ENCODE peak calls at places on chromosomes 2 and 18, in four cellular contexts. One of them, this sample, is unnamed.

GRCh38 chr2:14759086-14759485 is 126.6 kb downstream of the LRATD1 start:
- DNase-seq in H1: no peak
- DNase-seq in K562: no peak
- DNase-seq in HepG2: no peak
- DNase-seq in this sample: no peak

GRCh38 chr18:75204262-75204977 is 4.5 kb downstream of the PTGR3 start:
- DNase-seq in H1: peak
- DNase-seq in HepG2: no peak
- DNase-seq in K562: no peak
- DNase-seq in this sample: peak

GRCh38 chr2:186726938-186727337 is 33.1 kb downstream of the FAM171B start:
- DNase-seq in H1: no peak
- DNase-seq in K562: no peak
- DNase-seq in HepG2: no peak
- DNase-seq in this sample: no peak

GRCh38 chr2:10278029-10278762 is 24.5 kb upstream of the HPCAL1 start:
- DNase-seq in K562: peak
- DNase-seq in H1: no peak
- DNase-seq in HepG2: peak
- DNase-seq in this sample: no peak

GRCh38 chr2:235723811-235724465 is 230.1 kb downstream of the AGAP1 start:
- DNase-seq in HepG2: no peak
- DNase-seq in H1: no peak
- DNase-seq in K562: no peak
- DNase-seq in this sample: no peak

GRCh38 chr2:33304032-33304864 is 172.2 kb upstream of the RASGRP3 start:
- DNase-seq in H1: no peak
- DNase-seq in K562: no peak
- DNase-seq in HepG2: no peak
- DNase-seq in this sample: no peak

GRCh38 chr2:146094185-146094584 is 1574.3 kb upstream of the ZEB2 start:
- DNase-seq in K562: no peak
- DNase-seq in HepG2: no peak
- DNase-seq in H1: no peak
- DNase-seq in this sample: no peak

GRCh38 chr2:116510117-116510671 is 1304.3 kb upstream of the DDX18 start:
- DNase-seq in HepG2: peak
- DNase-seq in K562: no peak
- DNase-seq in H1: no peak
- DNase-seq in this sample: no peak

GRCh38 chr18:741931-742512 is 29.6 kb upstream of the ENOSF1 start:
- DNase-seq in HepG2: peak
- DNase-seq in H1: no peak
- DNase-seq in K562: peak
- DNase-seq in this sample: no peak

GRCh38 chr2:46213906-46214305 is 83.3 kb upstream of the EPAS1 start:
- DNase-seq in H1: no peak
- DNase-seq in K562: no peak
- DNase-seq in HepG2: no peak
- DNase-seq in this sample: no peak

GRCh38 chr18:46721331-46721730 is 35.5 kb downstream of the ST8SIA5 start:
- DNase-seq in K562: no peak
- DNase-seq in H1: no peak
- DNase-seq in HepG2: no peak
- DNase-seq in this sample: no peak

GRCh38 chr2:42566837-42567251 is 1.6 kb upstream of the MTA3 start:
- DNase-seq in K562: no peak
- DNase-seq in HepG2: no peak
- DNase-seq in H1: no peak
- DNase-seq in this sample: no peak

GRCh38 chr2:27072950-27073349 is 1.5 kb upstream of the OST4 start:
- DNase-seq in HepG2: no peak
- DNase-seq in H1: no peak
- DNase-seq in K562: no peak
- DNase-seq in this sample: no peak

DNA sequence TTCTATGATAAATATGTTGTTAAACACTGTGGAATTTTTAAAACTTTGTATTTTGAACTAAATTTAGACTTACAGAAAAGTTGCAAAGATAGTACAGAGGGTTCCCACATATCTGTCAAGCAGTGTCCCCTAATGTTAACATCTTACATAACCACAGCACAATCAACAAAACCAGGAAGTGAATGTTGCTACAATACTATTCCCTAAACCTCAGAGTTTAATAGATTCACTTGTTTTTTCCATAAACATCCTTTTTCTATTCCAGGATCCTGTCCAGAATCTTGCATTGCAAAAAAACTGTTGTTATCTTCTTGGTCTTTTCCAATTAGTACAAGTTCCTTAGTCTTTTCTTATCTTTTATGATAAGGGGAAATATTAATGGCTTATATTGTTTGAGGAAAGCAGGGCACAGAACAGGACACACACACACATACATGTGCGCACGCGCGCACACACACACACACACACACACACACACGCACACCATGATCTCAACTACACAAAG is 251.1 kb upstream of the TRIB2 start:
- DNase-seq in HepG2: no peak
- DNase-seq in K562: no peak
- DNase-seq in H1: no peak
- DNase-seq in this sample: no peak
- TF ChIP-seq JUN in HepG2: no peak
- TF ChIP-seq JUN in K562: no peak
- TF ChIP-seq JUN in H1: no peak
- TF ChIP-seq JUN in this sample: no peak

DNA sequence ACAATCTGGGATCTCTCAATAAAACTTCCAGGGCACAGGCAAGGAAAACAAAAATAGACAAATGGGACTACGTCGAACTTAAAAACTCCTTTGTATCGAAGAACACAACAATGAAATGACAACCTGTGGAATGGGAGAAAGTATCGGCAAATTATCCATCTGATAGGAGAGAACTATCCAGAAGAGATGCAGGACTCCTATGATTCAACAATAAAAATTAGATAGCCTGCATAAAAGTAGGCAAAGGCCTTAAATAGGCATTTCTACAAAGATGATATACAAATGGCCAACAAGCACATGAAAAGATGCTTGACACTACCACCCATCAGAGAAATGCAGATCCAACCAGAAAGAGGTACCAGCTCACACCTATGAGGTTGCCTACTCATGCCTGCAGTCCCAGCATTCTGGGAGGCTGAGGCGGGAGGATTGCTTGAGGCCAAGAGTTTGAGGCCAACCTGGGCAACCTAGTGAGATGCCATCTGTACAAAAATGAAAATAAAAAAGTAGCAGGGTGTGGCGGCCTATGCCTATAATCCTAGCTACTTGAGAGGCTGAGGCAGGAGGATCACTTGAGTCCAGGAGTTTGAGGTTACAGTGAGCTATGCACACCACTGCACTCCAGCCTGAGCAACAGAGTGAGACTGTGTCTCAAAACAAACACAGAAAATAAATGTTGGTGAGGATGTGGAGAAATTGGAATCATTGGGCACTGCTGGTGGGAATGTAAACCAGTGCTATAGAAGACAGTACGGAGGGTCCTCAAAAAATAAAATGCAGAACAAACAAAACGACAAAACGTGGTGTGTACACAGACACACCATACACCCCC is 21.6 kb downstream of the TWIST2 start:
- DNase-seq in HepG2: peak
- DNase-seq in H1: no peak
- DNase-seq in K562: no peak
- DNase-seq in this sample: no peak
- TF ChIP-seq CREB1 in HepG2: no peak
- TF ChIP-seq CREB1 in H1: no peak
- TF ChIP-seq CREB1 in K562: no peak
- TF ChIP-seq CREB1 in this sample: no peak

GRCh38 chr2:62826141-62826540 is 120.6 kb downstream of the EHBP1 start:
- DNase-seq in K562: no peak
- DNase-seq in H1: no peak
- DNase-seq in HepG2: no peak
- DNase-seq in this sample: no peak

GRCh38 chr2:62826953-62827675 is 121.6 kb downstream of the EHBP1 start:
- DNase-seq in HepG2: no peak
- DNase-seq in H1: no peak
- DNase-seq in K562: no peak
- DNase-seq in this sample: no peak

GRCh38 chr2:62831729-62832128 is 126.2 kb downstream of the EHBP1 start:
- DNase-seq in K562: no peak
- DNase-seq in HepG2: no peak
- DNase-seq in H1: no peak
- DNase-seq in this sample: no peak
- TF ChIP-seq JUN in K562: no peak
- TF ChIP-seq JUN in HepG2: no peak
- TF ChIP-seq JUN in H1: no peak
- TF ChIP-seq JUN in this sample: no peak

DNA sequence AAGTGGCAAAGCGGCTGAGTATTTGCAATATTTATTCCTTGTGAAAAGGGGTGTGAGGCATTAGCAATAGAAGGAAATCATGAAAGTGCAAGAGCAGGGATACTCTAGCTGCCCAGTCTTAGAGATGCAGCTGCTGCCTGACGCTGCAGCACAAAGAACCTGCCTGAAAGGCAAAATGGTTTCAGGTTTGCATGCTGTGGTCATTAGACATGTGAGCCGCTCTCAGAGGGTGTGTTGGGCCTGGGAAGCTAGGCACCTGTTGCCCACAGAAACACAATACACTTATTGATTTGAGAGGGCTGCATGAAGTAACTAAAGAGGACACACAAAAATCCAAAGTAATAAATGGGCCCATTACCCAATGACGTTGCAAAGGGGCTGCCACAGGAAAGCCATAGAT is 492.5 kb upstream of the ACVR2A start:
- DNase-seq in HepG2: no peak
- DNase-seq in H1: no peak
- DNase-seq in K562: no peak
- DNase-seq in this sample: no peak
- TF ChIP-seq CREB1 in HepG2: no peak
- TF ChIP-seq CREB1 in H1: no peak
- TF ChIP-seq CREB1 in K562: no peak
- TF ChIP-seq CREB1 in this sample: no peak

GRCh38 chr2:151637284-151637781 is 96.9 kb downstream of the NEB start:
- DNase-seq in HepG2: no peak
- DNase-seq in K562: no peak
- DNase-seq in H1: no peak
- DNase-seq in this sample: no peak
- TF ChIP-seq JUN in HepG2: no peak
- TF ChIP-seq JUN in K562: no peak
- TF ChIP-seq JUN in H1: no peak
- TF ChIP-seq JUN in this sample: no peak

GRCh38 chr2:223995569-223995968 is 38.3 kb downstream of the MRPL44 start:
- DNase-seq in H1: no peak
- DNase-seq in HepG2: peak
- DNase-seq in K562: no peak
- DNase-seq in this sample: no peak
- TF ChIP-seq CREB1 in H1: no peak
- TF ChIP-seq CREB1 in HepG2: no peak
- TF ChIP-seq CREB1 in K562: no peak
- TF ChIP-seq CREB1 in this sample: no peak

DNA sequence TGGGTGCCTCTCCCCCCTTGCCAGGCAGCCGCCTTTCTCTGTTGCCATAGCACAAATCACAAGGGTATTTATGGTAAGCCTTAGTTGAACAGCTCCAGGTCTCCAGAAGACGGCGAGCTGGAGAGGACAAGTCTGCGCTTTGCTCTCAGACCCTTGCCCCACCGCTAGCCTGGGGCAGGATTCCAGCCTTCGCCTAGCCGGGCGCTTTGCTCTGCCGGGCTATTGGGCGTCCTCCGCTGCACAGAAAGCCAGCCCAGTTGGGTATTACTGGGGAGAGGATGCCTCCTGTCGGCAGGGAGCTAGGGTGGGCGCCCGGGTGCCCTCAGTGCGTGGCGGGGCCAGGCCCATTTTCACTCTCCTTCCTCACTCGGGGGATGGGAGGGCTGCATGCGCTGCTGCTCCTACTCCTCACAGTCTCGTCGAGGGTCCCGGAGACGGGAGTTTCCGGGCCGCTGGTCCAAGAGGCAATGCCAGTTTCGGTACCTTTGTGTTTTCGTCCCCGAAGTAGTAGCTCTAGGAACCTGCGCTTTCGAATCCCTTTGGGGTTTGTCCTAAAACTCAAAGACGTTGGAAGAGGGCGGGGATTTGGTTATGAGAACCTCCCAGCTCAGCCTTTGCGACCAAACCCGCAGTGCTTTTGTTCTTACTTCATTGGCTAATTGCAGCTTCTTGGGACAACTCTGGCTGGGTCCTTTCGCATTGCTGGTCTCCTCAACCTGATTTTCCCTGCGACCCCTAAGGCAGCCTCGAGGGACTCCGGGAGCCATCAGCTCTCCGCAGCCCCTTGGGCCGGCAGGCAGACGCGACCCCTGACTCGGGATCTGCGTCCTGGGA is 3.6 kb upstream of the DLX2 start:
- DNase-seq in H1: peak
- DNase-seq in HepG2: peak
- DNase-seq in K562: peak
- DNase-seq in this sample: peak
- TF ChIP-seq JUN in H1: no peak
- TF ChIP-seq JUN in HepG2: no peak
- TF ChIP-seq JUN in K562: no peak
- TF ChIP-seq JUN in this sample: no peak

DNA sequence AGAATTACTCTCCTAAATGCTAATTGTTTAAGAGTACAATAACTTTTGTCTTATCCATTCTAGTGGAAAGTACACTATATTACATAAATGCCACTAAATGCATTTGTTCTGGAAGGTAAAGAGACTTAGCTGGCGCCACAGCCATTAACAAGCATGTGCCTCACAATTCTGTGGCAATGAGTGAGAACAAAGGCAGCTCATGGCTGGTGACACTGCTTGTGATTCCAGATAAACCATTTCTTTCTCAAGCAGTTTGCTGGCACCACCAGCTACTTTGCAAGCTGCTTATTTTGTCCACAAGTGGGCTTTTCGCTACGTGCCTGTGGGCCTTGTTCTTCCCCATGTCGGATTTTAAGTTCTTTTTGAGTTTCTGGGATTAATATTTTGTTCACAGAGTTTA is 147.6 kb upstream of the SMAD7 start:
- DNase-seq in H1: no peak
- DNase-seq in HepG2: no peak
- DNase-seq in K562: no peak
- DNase-seq in this sample: no peak
- TF ChIP-seq CREB1 in H1: no peak
- TF ChIP-seq CREB1 in HepG2: no peak
- TF ChIP-seq CREB1 in K562: no peak
- TF ChIP-seq CREB1 in this sample: no peak

This sample was measured in WTC11.